ENCODE peak calls at places on chromosome 17, in four cellular contexts. O is A549, W is K562, T is GM12878. S is an unnamed sample. For H3K9me3, the result is how much of the 10 kb centered on the place peaks cover.

GRCh38 chr17:7238418-7239090 is 703 bp downstream of the PHF23 start:
- DNase-seq in W (peak), O (peak), T (no peak), S (no peak)

GRCh38 chr17:50865060-50865867 is 890 bp downstream of the TOB1 start:
- DNase-seq in W (peak), T (no peak), O (peak), S (peak)

GRCh38 chr17:7211512-7212277 is 7.9 kb downstream of the DLG4 start:
- DNase-seq in O (no peak), W (no peak), T (no peak), S (no peak)

GRCh38 chr17:5121186-5121841 is 5.5 kb downstream of the USP6 start:
- DNase-seq in T (no peak), O (no peak), W (no peak), S (no peak)

GRCh38 chr17:50394711-50395110 is 2.6 kb downstream of the LRRC59 start:
- DNase-seq in O (no peak), W (peak), T (no peak), S (no peak)

GRCh38 chr17:63826468-63827001 is 696 bp upstream of the PSMC5 start:
- DNase-seq in O (no peak), W (peak), T (no peak), S (peak)

GRCh38 chr17:17822189-17822978 is 14.4 kb downstream of the SREBF1 start:
- DNase-seq in W (peak), T (no peak), O (no peak), S (peak)

GRCh38 chr17:28705728-28706334 is 5.9 kb downstream of the PROCA1 start:
- DNase-seq in T (no peak), W (no peak), O (no peak), S (no peak)

GRCh38 chr17:33261911-33262665 is 31.0 kb downstream of the ASIC2 start:
- DNase-seq in T (no peak), O (no peak), W (no peak), S (no peak)

GRCh38 chr17:42725143-42725542 is 19.7 kb downstream of the EZH1 start:
- DNase-seq in W (no peak), O (no peak), T (no peak), S (no peak)

GRCh38 chr17:50199211-50199633 is 2.2 kb downstream of the COL1A1 start:
- DNase-seq in T (no peak), W (no peak), O (no peak), S (no peak)

GRCh38 chr17:49708515-49709161 is 874 bp upstream of the SLC35B1 start:
- DNase-seq in T (no peak), W (peak), O (no peak), S (no peak)

GRCh38 chr17:18117533-18117932 is 9.0 kb downstream of the MYO15A start:
- DNase-seq in T (no peak), W (no peak), O (no peak), S (no peak)

GRCh38 chr17:68034452-68034776 is 1.1 kb upstream of the KPNA2 start:
- DNase-seq in O (no peak), W (no peak), T (no peak), S (no peak)

GRCh38 chr17:28178800-28179199 is 136.3 kb downstream of the NLK start:
- DNase-seq in O (no peak), T (no peak), W (no peak), S (no peak)

GRCh38 chr17:46794318-46794717 is 24.2 kb downstream of the WNT3 start:
- DNase-seq in O (no peak), T (no peak), W (no peak), S (no peak)

GRCh38 chr17:46797131-46797530 is 21.4 kb downstream of the WNT3 start:
- DNase-seq in T (no peak), W (no peak), O (no peak), S (no peak)

GRCh38 chr17:46796080-46796479 is 22.4 kb downstream of the WNT3 start:
- DNase-seq in W (no peak), T (no peak), O (no peak), S (no peak)

GRCh38 chr17:46796524-46796923 is 22.0 kb downstream of the WNT3 start:
- DNase-seq in W (no peak), O (no peak), T (no peak), S (no peak)

DNA sequence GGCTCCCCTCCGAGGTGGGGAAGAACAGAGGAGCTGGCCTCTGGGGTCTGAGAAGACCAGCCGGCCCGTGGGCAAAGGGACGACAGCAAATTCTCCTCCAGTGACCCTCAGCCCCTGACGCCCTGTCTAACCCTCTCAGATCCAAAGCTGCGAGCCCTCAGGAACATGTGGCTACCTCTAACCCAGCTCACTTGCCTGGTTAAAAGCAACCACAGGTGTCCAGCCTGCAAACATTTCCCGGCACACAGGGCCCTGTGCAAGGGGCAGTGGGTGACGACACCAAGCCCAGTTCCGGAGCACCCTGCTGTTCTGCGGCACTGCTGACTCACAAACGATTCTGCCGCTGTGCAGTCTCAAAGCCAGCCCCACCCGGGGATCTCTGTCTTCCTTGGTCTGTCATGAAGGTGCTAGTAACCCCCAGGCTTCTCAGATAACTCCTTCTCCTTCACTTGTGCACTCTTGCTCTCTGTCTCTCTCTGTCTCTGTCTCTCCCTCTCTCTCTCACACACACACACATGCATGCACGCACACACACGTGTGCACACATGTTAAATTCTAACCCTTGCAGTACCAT is 23.0 kb downstream of the WNT3 start:
- DNase-seq in O (peak), T (no peak), W (peak), S (no peak)
- TF ChIP-seq ELK1 in O (no peak), T (no peak), W (no peak), S (no peak)

DNA sequence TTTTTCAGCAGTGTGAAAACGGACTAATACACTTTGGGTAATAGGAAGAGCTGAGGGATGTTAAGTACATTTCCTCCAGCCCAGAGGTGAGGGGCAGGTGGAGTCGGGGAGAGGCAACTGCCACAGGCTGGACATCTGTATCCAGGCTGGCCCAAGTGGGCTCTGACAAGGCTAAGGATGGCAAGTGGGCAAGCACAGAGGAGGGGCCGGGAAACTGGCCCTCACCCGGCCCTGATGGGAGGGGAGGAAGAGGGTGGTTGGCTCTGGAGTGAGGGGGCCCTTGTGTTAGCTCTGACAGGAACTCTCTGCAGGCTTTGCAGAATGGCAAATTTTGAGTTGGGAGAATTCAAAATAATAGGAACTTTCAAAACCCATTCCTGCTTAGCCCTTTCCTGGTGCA is 251.0 kb upstream of the TNRC6C start:
- DNase-seq in T (no peak), O (no peak), W (no peak), S (no peak)
- H3K9me3 ChIP-seq in T (under half), O (half or more), W (under half), S (under half)

GRCh38 chr17:14294876-14295275 is 6.0 kb upstream of the HS3ST3B1 start:
- DNase-seq in O (no peak), W (peak), T (no peak), S (no peak)

GRCh38 chr17:14289162-14289561 is 11.7 kb upstream of the HS3ST3B1 start:
- DNase-seq in W (no peak), T (no peak), O (no peak), S (no peak)
- TF ChIP-seq ELK1 in W (no peak), T (no peak), O (no peak), S (no peak)

GRCh38 chr17:56928586-56928985 is 14.7 kb upstream of the TRIM25 start:
- DNase-seq in W (no peak), T (no peak), O (no peak), S (no peak)

GRCh38 chr17:56926704-56927103 is 12.9 kb upstream of the TRIM25 start:
- DNase-seq in T (no peak), O (no peak), W (no peak), S (no peak)

GRCh38 chr17:56926270-56926669 is 12.4 kb upstream of the TRIM25 start:
- DNase-seq in W (no peak), T (no peak), O (no peak), S (no peak)

GRCh38 chr17:56930739-56931337 is 17.0 kb upstream of the TRIM25 start:
- DNase-seq in T (no peak), W (no peak), O (no peak), S (no peak)

GRCh38 chr17:56929362-56929969 is 15.6 kb upstream of the TRIM25 start:
- DNase-seq in W (no peak), O (peak), T (no peak), S (no peak)
- H3K9me3 ChIP-seq in W (under half), O (under half), T (under half), S (under half)

DNA sequence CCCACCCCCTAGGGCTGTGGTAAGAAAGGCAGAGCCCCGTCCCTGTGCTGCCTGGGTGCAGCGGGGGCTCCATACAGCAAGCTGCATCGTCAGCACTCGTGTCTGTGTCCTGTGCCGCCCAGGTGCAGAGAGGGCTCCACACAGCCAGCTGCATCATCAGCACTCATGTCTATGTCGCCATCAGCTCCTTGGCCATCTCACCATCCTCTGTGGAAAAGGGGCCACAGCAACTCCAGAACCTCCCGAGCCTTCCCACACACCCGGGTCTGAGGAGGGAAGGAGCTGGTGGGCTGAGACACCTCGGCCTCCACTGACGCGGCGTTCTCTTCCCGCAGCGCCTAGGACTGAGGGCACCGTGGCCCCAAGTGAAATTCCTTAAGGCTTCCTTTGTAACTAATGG is 72.9 kb upstream of the CHMP6 start:
- DNase-seq in W (no peak), O (no peak), T (no peak), S (no peak)
- TF ChIP-seq ELK1 in W (no peak), O (no peak), T (no peak), S (no peak)

DNA sequence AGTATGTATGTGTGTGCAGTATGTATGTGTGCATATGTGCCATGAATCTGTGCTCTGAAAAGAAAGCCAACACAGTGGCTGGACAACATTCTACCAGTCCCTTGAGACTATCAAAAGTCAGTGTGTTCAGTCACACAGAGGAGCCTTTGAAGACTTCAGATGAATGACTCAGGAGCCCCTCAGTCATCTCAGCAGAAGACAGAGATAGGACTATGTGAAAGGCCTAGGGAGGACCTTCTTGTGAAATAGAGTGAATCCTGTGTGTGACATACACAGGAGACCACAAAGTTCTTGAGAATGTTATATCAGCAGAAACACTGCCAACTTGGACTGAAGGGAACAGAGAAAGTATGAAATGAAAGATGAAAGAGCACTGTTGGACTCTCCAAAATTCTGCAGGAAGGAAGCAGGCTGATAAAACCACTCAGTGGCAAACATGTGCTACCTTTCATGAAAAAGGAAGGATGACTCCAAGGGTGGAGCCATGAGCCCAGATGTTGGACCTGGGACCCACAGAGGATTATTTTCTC is 108.4 kb downstream of the METRNL start:
- DNase-seq in T (no peak), W (no peak), O (no peak), S (no peak)
- H3K9me3 ChIP-seq in T (under half), W (under half), O (under half), S (under half)